ENCODE peak calls at places on chromosomes 2 and 18, in seven cellular contexts. One of them, this sample, is unnamed.

GRCh38 chr2:53403836-53404413 is 363.7 kb upstream of the CHAC2 start:
- DNase-seq in spleen: no peak
- DNase-seq in tibial nerve: no peak
- DNase-seq in prostate gland: no peak
- DNase-seq in kidney epithelial cell: peak
- DNase-seq in body of pancreas: no peak
- DNase-seq in cardiac muscle cell: peak
- DNase-seq in this sample: peak

GRCh38 chr2:172097557-172098131 is 5.1 kb downstream of the DLX2 start:
- DNase-seq in spleen: no peak
- DNase-seq in tibial nerve: no peak
- DNase-seq in prostate gland: no peak
- DNase-seq in body of pancreas: no peak
- DNase-seq in kidney epithelial cell: no peak
- DNase-seq in cardiac muscle cell: no peak
- DNase-seq in this sample: no peak

GRCh38 chr2:20180676-20181648 is 44.0 kb downstream of the SDC1 start:
- DNase-seq in cardiac muscle cell: no peak
- DNase-seq in kidney epithelial cell: no peak
- DNase-seq in body of pancreas: peak
- DNase-seq in tibial nerve: no peak
- DNase-seq in spleen: peak
- DNase-seq in prostate gland: no peak
- DNase-seq in this sample: no peak

GRCh38 chr2:55961318-55961911 is 37.8 kb upstream of the EFEMP1 start:
- DNase-seq in kidney epithelial cell: no peak
- DNase-seq in tibial nerve: no peak
- DNase-seq in spleen: no peak
- DNase-seq in body of pancreas: peak
- DNase-seq in cardiac muscle cell: peak
- DNase-seq in prostate gland: peak
- DNase-seq in this sample: no peak

GRCh38 chr18:3983351-3983969 is 471.6 kb downstream of the DLGAP1 start:
- DNase-seq in body of pancreas: no peak
- DNase-seq in tibial nerve: no peak
- DNase-seq in prostate gland: no peak
- DNase-seq in kidney epithelial cell: no peak
- DNase-seq in spleen: no peak
- DNase-seq in cardiac muscle cell: peak
- DNase-seq in this sample: peak

GRCh38 chr18:23352042-23352441 is 101.0 kb upstream of the RIOK3 start:
- DNase-seq in spleen: no peak
- DNase-seq in kidney epithelial cell: no peak
- DNase-seq in cardiac muscle cell: no peak
- DNase-seq in prostate gland: no peak
- DNase-seq in body of pancreas: no peak
- DNase-seq in tibial nerve: no peak
- DNase-seq in this sample: no peak

GRCh38 chr2:240905176-240905781 is 857 bp upstream of the CROCC2 start:
- DNase-seq in spleen: peak
- DNase-seq in body of pancreas: peak
- DNase-seq in cardiac muscle cell: no peak
- DNase-seq in tibial nerve: no peak
- DNase-seq in kidney epithelial cell: no peak
- DNase-seq in prostate gland: no peak
- DNase-seq in this sample: no peak

GRCh38 chr2:171347158-171347557 is 86.6 kb downstream of the METTL8 start:
- DNase-seq in cardiac muscle cell: no peak
- DNase-seq in prostate gland: no peak
- DNase-seq in spleen: no peak
- DNase-seq in kidney epithelial cell: no peak
- DNase-seq in body of pancreas: no peak
- DNase-seq in tibial nerve: no peak
- DNase-seq in this sample: no peak

GRCh38 chr2:171598713-171599319 is 76.5 kb downstream of the CYBRD1 start:
- DNase-seq in body of pancreas: peak
- DNase-seq in kidney epithelial cell: peak
- DNase-seq in cardiac muscle cell: peak
- DNase-seq in prostate gland: peak
- DNase-seq in tibial nerve: no peak
- DNase-seq in spleen: no peak
- DNase-seq in this sample: no peak

GRCh38 chr2:35503738-35504160 is 851.8 kb upstream of the CRIM1 start:
- DNase-seq in prostate gland: no peak
- DNase-seq in tibial nerve: no peak
- DNase-seq in cardiac muscle cell: no peak
- DNase-seq in kidney epithelial cell: no peak
- DNase-seq in spleen: no peak
- DNase-seq in body of pancreas: no peak
- DNase-seq in this sample: no peak

GRCh38 chr18:12543697-12544096 is 114.2 kb downstream of the SPIRE1 start:
- DNase-seq in prostate gland: no peak
- DNase-seq in cardiac muscle cell: peak
- DNase-seq in spleen: no peak
- DNase-seq in kidney epithelial cell: no peak
- DNase-seq in tibial nerve: no peak
- DNase-seq in body of pancreas: no peak
- DNase-seq in this sample: no peak

GRCh38 chr2:72181616-72182015 is 34.0 kb upstream of the CYP26B1 start:
- DNase-seq in prostate gland: no peak
- DNase-seq in body of pancreas: no peak
- DNase-seq in tibial nerve: no peak
- DNase-seq in kidney epithelial cell: no peak
- DNase-seq in cardiac muscle cell: no peak
- DNase-seq in spleen: no peak
- DNase-seq in this sample: no peak

GRCh38 chr2:30475542-30475941 is 28.5 kb downstream of the LCLAT1 start:
- DNase-seq in kidney epithelial cell: no peak
- DNase-seq in body of pancreas: no peak
- DNase-seq in prostate gland: no peak
- DNase-seq in spleen: no peak
- DNase-seq in tibial nerve: no peak
- DNase-seq in cardiac muscle cell: no peak
- DNase-seq in this sample: no peak

GRCh38 chr2:239937866-239938640 is 87.1 kb downstream of the NDUFA10 start:
- DNase-seq in cardiac muscle cell: no peak
- DNase-seq in tibial nerve: no peak
- DNase-seq in spleen: peak
- DNase-seq in prostate gland: no peak
- DNase-seq in kidney epithelial cell: no peak
- DNase-seq in body of pancreas: no peak
- DNase-seq in this sample: no peak

GRCh38 chr2:120396519-120397361 is 50.8 kb downstream of the INHBB start:
- DNase-seq in kidney epithelial cell: no peak
- DNase-seq in spleen: peak
- DNase-seq in tibial nerve: no peak
- DNase-seq in prostate gland: no peak
- DNase-seq in cardiac muscle cell: no peak
- DNase-seq in body of pancreas: no peak
- DNase-seq in this sample: no peak

GRCh38 chr2:7780345-7780744 is 863.1 kb downstream of the RNF144A start:
- DNase-seq in body of pancreas: no peak
- DNase-seq in prostate gland: no peak
- DNase-seq in spleen: no peak
- DNase-seq in cardiac muscle cell: no peak
- DNase-seq in tibial nerve: no peak
- DNase-seq in kidney epithelial cell: no peak
- DNase-seq in this sample: no peak

GRCh38 chr2:215441560-215442391 is 5.9 kb upstream of the FN1 start:
- DNase-seq in prostate gland: no peak
- DNase-seq in spleen: no peak
- DNase-seq in body of pancreas: no peak
- DNase-seq in kidney epithelial cell: peak
- DNase-seq in tibial nerve: no peak
- DNase-seq in cardiac muscle cell: no peak
- DNase-seq in this sample: no peak

GRCh38 chr2:2932692-2933305 is 444.8 kb downstream of the EIPR1 start:
- DNase-seq in cardiac muscle cell: no peak
- DNase-seq in spleen: no peak
- DNase-seq in body of pancreas: no peak
- DNase-seq in prostate gland: no peak
- DNase-seq in kidney epithelial cell: no peak
- DNase-seq in tibial nerve: no peak
- DNase-seq in this sample: no peak

GRCh38 chr2:109376115-109376514 is 237.7 kb downstream of the SEPTIN10 start:
- DNase-seq in kidney epithelial cell: no peak
- DNase-seq in tibial nerve: no peak
- DNase-seq in cardiac muscle cell: no peak
- DNase-seq in spleen: peak
- DNase-seq in prostate gland: no peak
- DNase-seq in body of pancreas: no peak
- DNase-seq in this sample: no peak

GRCh38 chr2:74845991-74846390 is 12.1 kb downstream of the HK2 start:
- DNase-seq in kidney epithelial cell: no peak
- DNase-seq in cardiac muscle cell: no peak
- DNase-seq in spleen: no peak
- DNase-seq in body of pancreas: no peak
- DNase-seq in tibial nerve: no peak
- DNase-seq in prostate gland: no peak
- DNase-seq in this sample: no peak

GRCh38 chr18:44594779-44595467 is 85.8 kb upstream of the SETBP1 start:
- DNase-seq in body of pancreas: no peak
- DNase-seq in kidney epithelial cell: no peak
- DNase-seq in cardiac muscle cell: peak
- DNase-seq in tibial nerve: no peak
- DNase-seq in spleen: no peak
- DNase-seq in prostate gland: no peak
- DNase-seq in this sample: no peak

GRCh38 chr18:31671951-31672350 is 12.4 kb downstream of the B4GALT6 start:
- DNase-seq in tibial nerve: no peak
- DNase-seq in cardiac muscle cell: peak
- DNase-seq in spleen: no peak
- DNase-seq in body of pancreas: no peak
- DNase-seq in kidney epithelial cell: no peak
- DNase-seq in prostate gland: no peak
- DNase-seq in this sample: no peak

GRCh38 chr2:212124597-212124996 is 414.0 kb downstream of the ERBB4 start:
- DNase-seq in cardiac muscle cell: peak
- DNase-seq in prostate gland: no peak
- DNase-seq in body of pancreas: no peak
- DNase-seq in kidney epithelial cell: no peak
- DNase-seq in tibial nerve: no peak
- DNase-seq in spleen: no peak
- DNase-seq in this sample: no peak

GRCh38 chr2:43178602-43179542 is 47.5 kb downstream of the ZFP36L2 start:
- DNase-seq in prostate gland: peak
- DNase-seq in tibial nerve: peak
- DNase-seq in spleen: peak
- DNase-seq in cardiac muscle cell: peak
- DNase-seq in kidney epithelial cell: no peak
- DNase-seq in body of pancreas: peak
- DNase-seq in this sample: no peak
- H3K4me3 ChIP-seq in prostate gland: no peak
- H3K4me3 ChIP-seq in tibial nerve: no peak
- H3K4me3 ChIP-seq in spleen: peak
- H3K4me3 ChIP-seq in cardiac muscle cell: no peak
- H3K4me3 ChIP-seq in kidney epithelial cell: no peak
- H3K4me3 ChIP-seq in body of pancreas: no peak
- H3K4me3 ChIP-seq in this sample: no peak

GRCh38 chr2:219726916-219727315 is 99.5 kb downstream of the SLC4A3 start:
- DNase-seq in cardiac muscle cell: peak
- DNase-seq in spleen: no peak
- DNase-seq in prostate gland: no peak
- DNase-seq in body of pancreas: no peak
- DNase-seq in tibial nerve: no peak
- DNase-seq in kidney epithelial cell: no peak
- DNase-seq in this sample: no peak
- TF ChIP-seq CTCF in cardiac muscle cell: peak
- TF ChIP-seq CTCF in spleen: no peak
- TF ChIP-seq CTCF in prostate gland: no peak
- TF ChIP-seq CTCF in body of pancreas: no peak
- TF ChIP-seq CTCF in tibial nerve: no peak
- TF ChIP-seq CTCF in kidney epithelial cell: no peak
- TF ChIP-seq CTCF in this sample: no peak

GRCh38 chr2:176148758-176149483 is 2.4 kb upstream of the HOXD4 start:
- DNase-seq in body of pancreas: no peak
- DNase-seq in spleen: no peak
- DNase-seq in kidney epithelial cell: no peak
- DNase-seq in cardiac muscle cell: no peak
- DNase-seq in tibial nerve: no peak
- DNase-seq in prostate gland: no peak
- DNase-seq in this sample: no peak

GRCh38 chr2:176150338-176151198 is 782 bp upstream of the HOXD4 start:
- DNase-seq in kidney epithelial cell: no peak
- DNase-seq in tibial nerve: no peak
- DNase-seq in body of pancreas: no peak
- DNase-seq in spleen: no peak
- DNase-seq in cardiac muscle cell: no peak
- DNase-seq in prostate gland: no peak
- DNase-seq in this sample: no peak

GRCh38 chr2:176152350-176153181 is 1.2 kb downstream of the HOXD4 start:
- DNase-seq in cardiac muscle cell: no peak
- DNase-seq in tibial nerve: no peak
- DNase-seq in spleen: no peak
- DNase-seq in kidney epithelial cell: no peak
- DNase-seq in body of pancreas: no peak
- DNase-seq in prostate gland: no peak
- DNase-seq in this sample: no peak

GRCh38 chr2:176149484-176150337 is 1.6 kb upstream of the HOXD4 start:
- DNase-seq in tibial nerve: no peak
- DNase-seq in body of pancreas: no peak
- DNase-seq in prostate gland: no peak
- DNase-seq in kidney epithelial cell: no peak
- DNase-seq in spleen: no peak
- DNase-seq in cardiac muscle cell: no peak
- DNase-seq in this sample: no peak

GRCh38 chr2:176151199-176152099 is at the start of gene HOXD4:
- DNase-seq in spleen: no peak
- DNase-seq in tibial nerve: no peak
- DNase-seq in body of pancreas: no peak
- DNase-seq in kidney epithelial cell: no peak
- DNase-seq in cardiac muscle cell: no peak
- DNase-seq in prostate gland: no peak
- DNase-seq in this sample: no peak
- H3K4me3 ChIP-seq in spleen: peak
- H3K4me3 ChIP-seq in tibial nerve: no peak
- H3K4me3 ChIP-seq in body of pancreas: no peak
- H3K4me3 ChIP-seq in kidney epithelial cell: peak
- H3K4me3 ChIP-seq in cardiac muscle cell: peak
- H3K4me3 ChIP-seq in prostate gland: no peak
- H3K4me3 ChIP-seq in this sample: peak

GRCh38 chr2:162261032-162261945 is 18.0 kb upstream of the FAP start:
- DNase-seq in body of pancreas: peak
- DNase-seq in prostate gland: no peak
- DNase-seq in spleen: peak
- DNase-seq in tibial nerve: no peak
- DNase-seq in cardiac muscle cell: peak
- DNase-seq in kidney epithelial cell: no peak
- DNase-seq in this sample: no peak

GRCh38 chr2:162265666-162266467 is 22.6 kb upstream of the FAP start:
- DNase-seq in kidney epithelial cell: no peak
- DNase-seq in tibial nerve: no peak
- DNase-seq in cardiac muscle cell: no peak
- DNase-seq in body of pancreas: no peak
- DNase-seq in prostate gland: no peak
- DNase-seq in spleen: no peak
- DNase-seq in this sample: no peak

DNA sequence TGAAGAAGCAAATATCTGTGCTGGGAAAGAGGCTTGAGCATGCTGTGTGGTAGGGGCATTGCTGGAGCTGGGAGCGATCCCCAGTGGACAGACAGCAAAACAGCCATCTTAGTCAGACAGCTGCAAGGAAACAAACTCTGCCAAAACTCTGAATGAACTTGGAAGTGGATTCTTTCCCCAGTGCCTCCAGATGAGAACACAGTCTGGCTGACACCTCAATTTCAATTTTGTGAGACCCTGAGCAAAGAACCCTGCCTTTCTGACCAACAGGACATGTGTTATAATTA is 23.2 kb upstream of the FAP start:
- DNase-seq in tibial nerve: no peak
- DNase-seq in cardiac muscle cell: peak
- DNase-seq in body of pancreas: no peak
- DNase-seq in spleen: no peak
- DNase-seq in kidney epithelial cell: no peak
- DNase-seq in prostate gland: no peak
- DNase-seq in this sample: no peak
- TF ChIP-seq CTCF in tibial nerve: no peak
- TF ChIP-seq CTCF in cardiac muscle cell: peak
- TF ChIP-seq CTCF in body of pancreas: no peak
- TF ChIP-seq CTCF in spleen: no peak
- TF ChIP-seq CTCF in kidney epithelial cell: no peak
- TF ChIP-seq CTCF in prostate gland: no peak
- TF ChIP-seq CTCF in this sample: no peak

This sample was measured in AG04449.